ENCODE peak calls at places on chromosomes 7 and 10, in six cellular contexts. One of them, this sample, is unnamed.
A peak's percentile ranks its signal among the peaks of the same experiment; 100 is the strongest.

GRCh38 chr10:116073025-116073424 is 200.0 kb downstream of the GFRA1 start:
- DNase-seq in neural crest cell: no peak
- DNase-seq in A673: no peak
- DNase-seq in LoVo: no peak
- DNase-seq in NCI-H1436: no peak
- DNase-seq in Karpas-422: no peak
- DNase-seq in this sample: peak; percentile 18

GRCh38 chr7:117385340-117386124 is 41.8 kb downstream of the ASZ1 start:
- DNase-seq in A673: peak; percentile 52
- DNase-seq in neural crest cell: no peak
- DNase-seq in Karpas-422: peak; percentile 58
- DNase-seq in LoVo: peak; percentile 64
- DNase-seq in NCI-H1436: no peak
- DNase-seq in this sample: no peak

GRCh38 chr7:149494738-149495368 is 2.8 kb downstream of the ZNF746 start:
- DNase-seq in LoVo: no peak
- DNase-seq in A673: no peak
- DNase-seq in NCI-H1436: no peak
- DNase-seq in neural crest cell: no peak
- DNase-seq in Karpas-422: no peak
- DNase-seq in this sample: no peak

GRCh38 chr7:66553001-66553400 is 75.7 kb upstream of the KCTD7 start:
- DNase-seq in A673: no peak
- DNase-seq in neural crest cell: no peak
- DNase-seq in Karpas-422: no peak
- DNase-seq in NCI-H1436: no peak
- DNase-seq in LoVo: no peak
- DNase-seq in this sample: no peak

GRCh38 chr7:16739863-16740622 is 13.5 kb upstream of the TSPAN13 start:
- DNase-seq in A673: peak; percentile 64
- DNase-seq in LoVo: peak; percentile 92
- DNase-seq in neural crest cell: no peak
- DNase-seq in NCI-H1436: no peak
- DNase-seq in Karpas-422: no peak
- DNase-seq in this sample: peak; percentile 59

GRCh38 chr7:19442016-19442785 is 266.6 kb downstream of the POLR1F start:
- DNase-seq in Karpas-422: peak; percentile 55
- DNase-seq in A673: peak; percentile 63
- DNase-seq in LoVo: no peak
- DNase-seq in neural crest cell: no peak
- DNase-seq in NCI-H1436: no peak
- DNase-seq in this sample: peak; percentile 32

GRCh38 chr7:135536160-135536559 is 21.6 kb upstream of the NUP205 start:
- DNase-seq in neural crest cell: no peak
- DNase-seq in A673: peak; percentile 54
- DNase-seq in NCI-H1436: no peak
- DNase-seq in Karpas-422: no peak
- DNase-seq in LoVo: no peak
- DNase-seq in this sample: no peak

GRCh38 chr7:93378131-93378530 is 146.0 kb downstream of the VPS50 start:
- DNase-seq in A673: no peak
- DNase-seq in NCI-H1436: no peak
- DNase-seq in Karpas-422: no peak
- DNase-seq in LoVo: no peak
- DNase-seq in neural crest cell: no peak
- DNase-seq in this sample: no peak

GRCh38 chr7:34851431-34851830 is 185.9 kb downstream of the DPY19L1 start:
- DNase-seq in neural crest cell: no peak
- DNase-seq in A673: no peak
- DNase-seq in LoVo: no peak
- DNase-seq in Karpas-422: no peak
- DNase-seq in NCI-H1436: no peak
- DNase-seq in this sample: no peak

GRCh38 chr7:20776942-20777341 is 9.7 kb downstream of the SP8 start:
- DNase-seq in A673: no peak
- DNase-seq in neural crest cell: no peak
- DNase-seq in LoVo: no peak
- DNase-seq in Karpas-422: no peak
- DNase-seq in NCI-H1436: no peak
- DNase-seq in this sample: no peak

GRCh38 chr7:4789194-4790077 is 14.0 kb downstream of the AP5Z1 start:
- DNase-seq in LoVo: no peak
- DNase-seq in Karpas-422: no peak
- DNase-seq in A673: no peak
- DNase-seq in NCI-H1436: no peak
- DNase-seq in neural crest cell: no peak
- DNase-seq in this sample: no peak

GRCh38 chr10:90968448-90969086 is 47.7 kb upstream of the ANKRD1 start:
- DNase-seq in Karpas-422: no peak
- DNase-seq in A673: no peak
- DNase-seq in NCI-H1436: no peak
- DNase-seq in LoVo: peak; percentile 32
- DNase-seq in neural crest cell: no peak
- DNase-seq in this sample: no peak

GRCh38 chr7:17580141-17580540 is 281.7 kb downstream of the AHR start:
- DNase-seq in Karpas-422: no peak
- DNase-seq in NCI-H1436: no peak
- DNase-seq in A673: peak; percentile 25
- DNase-seq in LoVo: no peak
- DNase-seq in neural crest cell: no peak
- DNase-seq in this sample: no peak

GRCh38 chr7:158898025-158898424 is 41.7 kb downstream of the DYNC2I1 start:
- DNase-seq in A673: no peak
- DNase-seq in LoVo: no peak
- DNase-seq in neural crest cell: no peak
- DNase-seq in NCI-H1436: no peak
- DNase-seq in Karpas-422: no peak
- DNase-seq in this sample: no peak

GRCh38 chr10:129703287-129704137 is 236.5 kb downstream of the MGMT start:
- DNase-seq in neural crest cell: no peak
- DNase-seq in A673: no peak
- DNase-seq in NCI-H1436: no peak
- DNase-seq in Karpas-422: no peak
- DNase-seq in LoVo: no peak
- DNase-seq in this sample: no peak

GRCh38 chr7:76512941-76513816 is 2.8 kb downstream of the UPK3B start:
- DNase-seq in Karpas-422: peak; percentile 45
- DNase-seq in LoVo: no peak
- DNase-seq in A673: no peak
- DNase-seq in NCI-H1436: no peak
- DNase-seq in neural crest cell: peak; percentile 31
- DNase-seq in this sample: peak; percentile 46

GRCh38 chr10:85995791-85996190 is 370.8 kb downstream of the GRID1 start:
- DNase-seq in NCI-H1436: peak; percentile 3
- DNase-seq in LoVo: no peak
- DNase-seq in A673: peak; percentile 50
- DNase-seq in Karpas-422: peak; percentile 65
- DNase-seq in neural crest cell: no peak
- DNase-seq in this sample: no peak

GRCh38 chr7:92740713-92741126 is 95.7 kb downstream of the CDK6 start:
- DNase-seq in A673: no peak
- DNase-seq in neural crest cell: no peak
- DNase-seq in Karpas-422: no peak
- DNase-seq in NCI-H1436: no peak
- DNase-seq in LoVo: no peak
- DNase-seq in this sample: no peak

GRCh38 chr7:83610649-83611304 is 38.2 kb downstream of the SEMA3E start:
- DNase-seq in NCI-H1436: no peak
- DNase-seq in A673: no peak
- DNase-seq in LoVo: no peak
- DNase-seq in Karpas-422: no peak
- DNase-seq in neural crest cell: no peak
- DNase-seq in this sample: no peak

GRCh38 chr10:44325878-44326277 is 59.0 kb downstream of the CXCL12 start:
- DNase-seq in Karpas-422: peak; percentile 27
- DNase-seq in NCI-H1436: no peak
- DNase-seq in A673: no peak
- DNase-seq in LoVo: no peak
- DNase-seq in neural crest cell: no peak
- DNase-seq in this sample: no peak

GRCh38 chr7:54354436-54354835 is 187.7 kb upstream of the VSTM2A start:
- DNase-seq in A673: no peak
- DNase-seq in NCI-H1436: no peak
- DNase-seq in neural crest cell: no peak
- DNase-seq in Karpas-422: no peak
- DNase-seq in LoVo: peak; percentile 40
- DNase-seq in this sample: peak; percentile 49

GRCh38 chr10:33341638-33342037 is 7.2 kb upstream of the NRP1 start:
- DNase-seq in LoVo: no peak
- DNase-seq in Karpas-422: no peak
- DNase-seq in A673: no peak
- DNase-seq in neural crest cell: no peak
- DNase-seq in NCI-H1436: no peak
- DNase-seq in this sample: no peak

GRCh38 chr7:41169307-41169706 is 533.6 kb downstream of the INHBA start:
- DNase-seq in neural crest cell: no peak
- DNase-seq in A673: no peak
- DNase-seq in LoVo: no peak
- DNase-seq in NCI-H1436: no peak
- DNase-seq in Karpas-422: no peak
- DNase-seq in this sample: no peak

GRCh38 chr10:5952731-5953385 is 24.5 kb downstream of the IL15RA start:
- DNase-seq in A673: no peak
- DNase-seq in LoVo: no peak
- DNase-seq in neural crest cell: no peak
- DNase-seq in Karpas-422: no peak
- DNase-seq in NCI-H1436: no peak
- DNase-seq in this sample: no peak

GRCh38 chr10:79102056-79102874 is 33.5 kb downstream of the ZMIZ1 start:
- DNase-seq in neural crest cell: peak; percentile 14
- DNase-seq in LoVo: no peak
- DNase-seq in A673: no peak
- DNase-seq in Karpas-422: no peak
- DNase-seq in NCI-H1436: no peak
- DNase-seq in this sample: peak; percentile 62

GRCh38 chr10:112816033-112816430 is 134.0 kb upstream of the TCF7L2 start:
- DNase-seq in neural crest cell: no peak
- DNase-seq in A673: no peak
- DNase-seq in LoVo: no peak
- DNase-seq in NCI-H1436: no peak
- DNase-seq in Karpas-422: no peak
- DNase-seq in this sample: no peak

This sample was measured in BE2C.